ENCODE peak calls at places on chromosomes 6 and 20, in nine cellular contexts. O is tibial nerve, A is pancreas, I is IMR-90, W is BE2C, N is GM23338, P is right lobe of liver, J is spleen, E is heart right ventricle. S is an unnamed sample.

GRCh38 chr6:82006027-82006738 is 241.4 kb downstream of the IBTK start:
- DNase-seq in P (no peak), J (no peak), A (no peak), I (peak; percentile 40), N (peak; percentile 63), W (peak; percentile 37), O (no peak), E (no peak), S (no peak)

GRCh38 chr6:2469428-2469827 is 224.0 kb upstream of the GMDS start:
- DNase-seq in E (no peak), N (no peak), I (no peak), A (no peak), J (no peak), O (no peak), P (no peak), W (no peak), S (no peak)

GRCh38 chr6:82862543-82862942 is 203.1 kb downstream of the UBE3D start:
- DNase-seq in A (no peak), E (no peak), W (no peak), I (peak; percentile 37), P (no peak), J (no peak), O (no peak), N (no peak), S (no peak)

GRCh38 chr6:44222486-44222986 is 859 bp upstream of the SLC29A1 start:
- DNase-seq in I (no peak), W (no peak), A (no peak), N (peak; percentile 74), P (no peak), J (no peak), O (no peak), E (no peak), S (no peak)

GRCh38 chr6:163929538-163929937 is 515.0 kb downstream of the QKI start:
- DNase-seq in J (no peak), E (no peak), I (no peak), P (no peak), A (no peak), O (no peak), W (no peak), N (no peak), S (no peak)

GRCh38 chr6:90294989-90295853 is 1.4 kb downstream of the BACH2 start:
- DNase-seq in W (peak; percentile 13), E (peak; percentile 42), A (peak; percentile 81), O (no peak), I (peak; percentile 43), P (peak; percentile 58), J (peak; percentile 90), N (peak; percentile 48), S (peak; percentile 84)

GRCh38 chr6:151441390-151442166 is 10.3 kb downstream of the RMND1 start:
- DNase-seq in E (no peak), P (no peak), A (no peak), W (no peak), N (no peak), J (no peak), I (no peak), O (no peak), S (no peak)

GRCh38 chr20:53608071-53608455 is 14.4 kb upstream of the ZNF217 start:
- DNase-seq in N (no peak), W (no peak), P (no peak), I (no peak), A (no peak), O (no peak), J (peak; percentile 80), E (no peak), S (no peak)

GRCh38 chr6:32602403-32602802 is 12.8 kb upstream of the HLA-DRB1 start:
- DNase-seq in A (no peak), O (no peak), N (no peak), P (no peak), J (no peak), E (no peak), W (no peak), I (no peak), S (no peak)

GRCh38 chr20:62518911-62519310 is 43.1 kb upstream of the GATA5 start:
- DNase-seq in J (no peak), W (no peak), N (no peak), P (no peak), A (no peak), O (no peak), E (no peak), I (no peak), S (no peak)

GRCh38 chr20:38730167-38730988 is 6.1 kb downstream of the SLC32A1 start:
- DNase-seq in O (no peak), A (no peak), W (no peak), J (no peak), P (no peak), N (peak; percentile 28), E (no peak), I (no peak), S (no peak)

GRCh38 chr6:4299476-4299875 is 164.1 kb upstream of the ECI2 start:
- DNase-seq in W (no peak), O (no peak), J (no peak), P (no peak), E (no peak), I (no peak), A (no peak), N (no peak), S (no peak)

GRCh38 chr20:61128701-61129655 is 123.1 kb upstream of the CDH4 start:
- DNase-seq in W (no peak), O (no peak), I (no peak), J (no peak), P (no peak), A (no peak), N (no peak), E (no peak), S (no peak)

GRCh38 chr6:32047084-32047478 is 8.9 kb downstream of the CYP21A2 start:
- DNase-seq in P (no peak), I (peak; percentile 24), A (no peak), N (no peak), E (peak; percentile 54), J (no peak), W (no peak), O (peak; percentile 80), S (no peak)

GRCh38 chr6:122052501-122052900 is 347.0 kb upstream of the HSF2 start:
- DNase-seq in O (no peak), I (no peak), P (no peak), W (no peak), A (no peak), N (no peak), J (no peak), E (no peak), S (no peak)

GRCh38 chr20:56091635-56092180 is 86.4 kb upstream of the CBLN4 start:
- DNase-seq in E (no peak), O (no peak), J (no peak), I (no peak), W (no peak), A (no peak), N (no peak), P (no peak), S (no peak)

GRCh38 chr6:56695702-56696101 is 53.0 kb upstream of the DST start:
- DNase-seq in W (no peak), P (no peak), O (no peak), E (no peak), J (no peak), A (no peak), N (no peak), I (peak; percentile 57), S (no peak)

GRCh38 chr6:90080876-90081464 is 186.7 kb downstream of the GJA10 start:
- DNase-seq in I (no peak), O (no peak), J (no peak), W (no peak), P (no peak), N (no peak), A (no peak), E (no peak), S (no peak)

GRCh38 chr20:35734777-35735649 is 7.0 kb downstream of the RBM39 start:
- DNase-seq in A (no peak), E (no peak), W (no peak), P (no peak), I (no peak), J (no peak), N (no peak), O (no peak), S (no peak)
- H3K4me3 ChIP-seq in A (no peak overlapping the region), E (no peak overlapping the region), W (no peak overlapping the region), P (no peak overlapping the region), I (no peak overlapping the region), J (no peak overlapping the region), N (no peak overlapping the region), O (no peak overlapping the region), S (no peak overlapping the region)

GRCh38 chr6:109372070-109372585 is 10.1 kb downstream of the CD164 start:
- DNase-seq in A (no peak), N (no peak), I (no peak), W (no peak), J (no peak), E (no peak), P (no peak), O (no peak), S (no peak)

GRCh38 chr6:109373333-109373732 is 8.9 kb downstream of the CD164 start:
- DNase-seq in J (no peak), P (no peak), I (no peak), W (no peak), O (no peak), E (no peak), A (no peak), N (no peak), S (no peak)

GRCh38 chr6:109370792-109371191 is 11.5 kb downstream of the CD164 start:
- DNase-seq in O (no peak), W (no peak), P (no peak), E (no peak), A (no peak), J (no peak), I (no peak), N (no peak), S (no peak)

GRCh38 chr6:109369724-109370123 is 12.5 kb downstream of the CD164 start:
- DNase-seq in W (no peak), A (no peak), N (no peak), O (no peak), P (no peak), I (no peak), J (no peak), E (no peak), S (no peak)

DNA sequence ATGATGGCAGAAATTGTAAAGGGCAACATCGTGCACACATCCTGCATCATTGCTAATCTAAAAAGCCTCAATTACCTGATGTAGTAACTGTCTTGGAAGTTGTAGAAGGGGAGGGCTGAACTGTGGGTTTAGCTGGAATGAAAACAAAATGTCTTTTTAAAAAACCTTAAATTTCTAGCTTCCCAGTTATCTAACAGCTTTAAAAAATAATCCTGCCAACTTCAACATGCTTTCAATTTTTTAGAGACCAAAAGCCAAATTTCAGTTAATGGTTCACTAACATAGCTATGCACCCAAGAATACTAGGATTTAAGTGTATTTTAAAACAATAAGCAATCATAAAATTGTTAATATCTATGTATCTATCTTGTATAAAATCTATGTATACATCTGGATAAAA is 11.9 kb downstream of the CD164 start:
- DNase-seq in W (no peak), A (no peak), J (no peak), E (no peak), P (no peak), N (no peak), I (no peak), O (no peak), S (no peak)
- H3K36me3 ChIP-seq in W (peaks cover 79% of the 10 kb centered on the region), A (no peaks in the 10 kb centered on the region), J (peaks cover 44% of the 10 kb centered on the region), E (no peaks in the 10 kb centered on the region), P (peaks cover 33% of the 10 kb centered on the region), N (peaks cover 34% of the 10 kb centered on the region), I (peaks cover 35% of the 10 kb centered on the region), O (no peaks in the 10 kb centered on the region), S (peaks cover 3% of the 10 kb centered on the region)

GRCh38 chr6:46016063-46016608 is 476 bp upstream of the CLIC5 start:
- DNase-seq in A (no peak), P (no peak), I (no peak), W (no peak), E (no peak), O (no peak), N (no peak), J (no peak), S (no peak)
- H3K4me3 ChIP-seq in A (peak overlapping the region; percentile 35), P (peak overlapping the region; percentile 56), I (no peak overlapping the region), W (no peak overlapping the region), E (peak overlapping the region; percentile 86), O (peak overlapping the region; percentile 55), N (peak overlapping the region; percentile 82), J (peak overlapping the region; percentile 55), S (peak overlapping the region; percentile 51)

GRCh38 chr6:6603317-6603716 is 14.8 kb downstream of the LY86 start:
- DNase-seq in J (no peak), N (no peak), I (no peak), E (no peak), A (no peak), P (no peak), O (no peak), W (no peak), S (no peak)
- H3K36me3 ChIP-seq in J (no peaks in the 10 kb centered on the region), N (no peaks in the 10 kb centered on the region), I (no peaks in the 10 kb centered on the region), E (no peaks in the 10 kb centered on the region), A (no peaks in the 10 kb centered on the region), P (no peaks in the 10 kb centered on the region), O (no peaks in the 10 kb centered on the region), W (no peaks in the 10 kb centered on the region), S (no peaks in the 10 kb centered on the region)